ENCODE peak calls at places on chromosomes 6 and 20, in nine cellular contexts. One of them, this sample, is unnamed.

GRCh38 chr6:53692172-53692571 is 26.6 kb upstream of the KLHL31 start:
- DNase-seq in hypothalamus: no peak
- DNase-seq in stimulated activated naive CD4-positive, alpha-beta T cell: no peak
- DNase-seq in posterior vena cava: no peak
- DNase-seq in effector CD8-positive, alpha-beta T cell: no peak
- DNase-seq in ovary: no peak
- DNase-seq in left cardiac atrium: no peak
- DNase-seq in SW 1271: no peak
- DNase-seq in A549: no peak
- DNase-seq in this sample: no peak

GRCh38 chr6:33197431-33198048 is 2.9 kb downstream of the RXRB start:
- DNase-seq in hypothalamus: peak; percentile 36
- DNase-seq in stimulated activated naive CD4-positive, alpha-beta T cell: peak; percentile 23
- DNase-seq in posterior vena cava: no peak
- DNase-seq in effector CD8-positive, alpha-beta T cell: no peak
- DNase-seq in ovary: peak; percentile 52
- DNase-seq in left cardiac atrium: peak; percentile 49
- DNase-seq in SW 1271: peak; percentile 44
- DNase-seq in A549: peak; percentile 68
- DNase-seq in this sample: peak; percentile 32

GRCh38 chr6:165664553-165665383 is 1.7 kb upstream of the PDE10A start:
- DNase-seq in hypothalamus: no peak
- DNase-seq in stimulated activated naive CD4-positive, alpha-beta T cell: no peak
- DNase-seq in posterior vena cava: no peak
- DNase-seq in effector CD8-positive, alpha-beta T cell: no peak
- DNase-seq in ovary: no peak
- DNase-seq in left cardiac atrium: no peak
- DNase-seq in SW 1271: no peak
- DNase-seq in A549: no peak
- DNase-seq in this sample: no peak

GRCh38 chr20:25532015-25532751 is 53.1 kb downstream of the NINL start:
- DNase-seq in hypothalamus: peak; percentile 70
- DNase-seq in stimulated activated naive CD4-positive, alpha-beta T cell: no peak
- DNase-seq in posterior vena cava: no peak
- DNase-seq in effector CD8-positive, alpha-beta T cell: no peak
- DNase-seq in ovary: no peak
- DNase-seq in left cardiac atrium: no peak
- DNase-seq in SW 1271: no peak
- DNase-seq in A549: no peak
- DNase-seq in this sample: no peak

GRCh38 chr6:37441651-37442050 is 8.6 kb downstream of the CMTR1 start:
- DNase-seq in hypothalamus: no peak
- DNase-seq in stimulated activated naive CD4-positive, alpha-beta T cell: no peak
- DNase-seq in posterior vena cava: no peak
- DNase-seq in effector CD8-positive, alpha-beta T cell: no peak
- DNase-seq in ovary: no peak
- DNase-seq in left cardiac atrium: no peak
- DNase-seq in SW 1271: no peak
- DNase-seq in A549: no peak
- DNase-seq in this sample: no peak

GRCh38 chr20:57445298-57445697 is 54.1 kb downstream of the RBM38 start:
- DNase-seq in hypothalamus: no peak
- DNase-seq in stimulated activated naive CD4-positive, alpha-beta T cell: no peak
- DNase-seq in posterior vena cava: no peak
- DNase-seq in effector CD8-positive, alpha-beta T cell: no peak
- DNase-seq in ovary: peak; percentile 81
- DNase-seq in left cardiac atrium: peak; percentile 82
- DNase-seq in SW 1271: no peak
- DNase-seq in A549: no peak
- DNase-seq in this sample: no peak

GRCh38 chr6:64932486-64932885 is 774.5 kb downstream of the EYS start:
- DNase-seq in hypothalamus: no peak
- DNase-seq in stimulated activated naive CD4-positive, alpha-beta T cell: no peak
- DNase-seq in posterior vena cava: no peak
- DNase-seq in effector CD8-positive, alpha-beta T cell: no peak
- DNase-seq in ovary: no peak
- DNase-seq in left cardiac atrium: no peak
- DNase-seq in SW 1271: no peak
- DNase-seq in A549: no peak
- DNase-seq in this sample: no peak

GRCh38 chr20:36847009-36847709 is 28.8 kb upstream of the TLDC2 start:
- DNase-seq in hypothalamus: peak; percentile 75
- DNase-seq in stimulated activated naive CD4-positive, alpha-beta T cell: no peak
- DNase-seq in posterior vena cava: peak; percentile 93
- DNase-seq in effector CD8-positive, alpha-beta T cell: no peak
- DNase-seq in ovary: peak; percentile 81
- DNase-seq in left cardiac atrium: peak; percentile 85
- DNase-seq in SW 1271: no peak
- DNase-seq in A549: no peak
- DNase-seq in this sample: no peak

GRCh38 chr6:162904069-162904663 is 176.4 kb downstream of the PACRG start:
- DNase-seq in hypothalamus: no peak
- DNase-seq in stimulated activated naive CD4-positive, alpha-beta T cell: no peak
- DNase-seq in posterior vena cava: no peak
- DNase-seq in effector CD8-positive, alpha-beta T cell: no peak
- DNase-seq in ovary: no peak
- DNase-seq in left cardiac atrium: no peak
- DNase-seq in SW 1271: no peak
- DNase-seq in A549: no peak
- DNase-seq in this sample: no peak

GRCh38 chr6:138410972-138411667 is 7.1 kb downstream of the HEBP2 start:
- DNase-seq in hypothalamus: no peak
- DNase-seq in stimulated activated naive CD4-positive, alpha-beta T cell: no peak
- DNase-seq in posterior vena cava: no peak
- DNase-seq in effector CD8-positive, alpha-beta T cell: no peak
- DNase-seq in ovary: no peak
- DNase-seq in left cardiac atrium: no peak
- DNase-seq in SW 1271: no peak
- DNase-seq in A549: peak; percentile 20
- DNase-seq in this sample: peak; percentile 74

GRCh38 chr20:40326794-40327193 is 362.2 kb downstream of the MAFB start:
- DNase-seq in hypothalamus: no peak
- DNase-seq in stimulated activated naive CD4-positive, alpha-beta T cell: no peak
- DNase-seq in posterior vena cava: no peak
- DNase-seq in effector CD8-positive, alpha-beta T cell: no peak
- DNase-seq in ovary: no peak
- DNase-seq in left cardiac atrium: no peak
- DNase-seq in SW 1271: no peak
- DNase-seq in A549: no peak
- DNase-seq in this sample: no peak

GRCh38 chr20:14062786-14063185 is 67.5 kb downstream of the MACROD2 start:
- DNase-seq in hypothalamus: no peak
- DNase-seq in stimulated activated naive CD4-positive, alpha-beta T cell: no peak
- DNase-seq in posterior vena cava: no peak
- DNase-seq in effector CD8-positive, alpha-beta T cell: no peak
- DNase-seq in ovary: no peak
- DNase-seq in left cardiac atrium: no peak
- DNase-seq in SW 1271: no peak
- DNase-seq in A549: no peak
- DNase-seq in this sample: no peak

GRCh38 chr6:13522639-13523038 is 35.2 kb upstream of the GFOD1 start:
- DNase-seq in hypothalamus: no peak
- DNase-seq in stimulated activated naive CD4-positive, alpha-beta T cell: no peak
- DNase-seq in posterior vena cava: no peak
- DNase-seq in effector CD8-positive, alpha-beta T cell: no peak
- DNase-seq in ovary: no peak
- DNase-seq in left cardiac atrium: no peak
- DNase-seq in SW 1271: no peak
- DNase-seq in A549: no peak
- DNase-seq in this sample: peak; percentile 83

This sample was measured in pulmonary artery endothelial cell.